ENCODE peak calls at places on chromosomes 3 and 15, in ten cellular contexts. V, W, X, C, M, B, D, Y, F and L are unnamed samples.
A peak's percentile ranks its signal among the peaks of the same experiment; 100 is the strongest.

GRCh38 chr3:102163039-102163817 is 271.6 kb upstream of the ZPLD1 start:
- DNase-seq in C (peak; percentile 59), X (no peak), W (peak; percentile 75), M (peak; percentile 38), D (peak; percentile 43), Y (no peak), B (no peak), V (peak; percentile 38), F (peak; percentile 95), L (peak; percentile 94)

GRCh38 chr3:89859738-89860137 is 752.3 kb downstream of the EPHA3 start:
- DNase-seq in B (no peak), F (no peak), D (no peak), Y (no peak), M (no peak), C (no peak), W (no peak), X (no peak), V (no peak), L (no peak)

GRCh38 chr3:196537319-196537984 is 22.3 kb upstream of the SMCO1 start:
- DNase-seq in V (no peak), F (no peak), B (peak; percentile 63), D (no peak), Y (peak; percentile 61), X (no peak), W (peak; percentile 41), C (no peak), M (peak; percentile 52), L (no peak)

GRCh38 chr3:23046536-23046935 is 156.6 kb upstream of the UBE2E2 start:
- DNase-seq in F (no peak), C (no peak), M (no peak), X (no peak), V (no peak), B (no peak), D (no peak), Y (no peak), W (no peak), L (no peak)

GRCh38 chr3:4571690-4572334 is 78.7 kb downstream of the ITPR1 start:
- DNase-seq in B (no peak), C (no peak), D (no peak), M (no peak), Y (peak; percentile 45), F (peak; percentile 21), V (no peak), X (no peak), W (no peak), L (no peak)

GRCh38 chr3:194536883-194537637 is 50.3 kb upstream of the ATP13A3 start:
- DNase-seq in D (no peak), X (no peak), V (peak; percentile 83), M (peak; percentile 80), F (no peak), B (no peak), C (no peak), Y (no peak), W (peak; percentile 35), L (peak; percentile 43)

GRCh38 chr3:35064761-35065160 is 574.6 kb upstream of the ARPP21 start:
- DNase-seq in B (no peak), X (no peak), V (no peak), F (no peak), C (no peak), M (no peak), D (no peak), W (no peak), Y (no peak), L (no peak)

GRCh38 chr3:152147748-152148147 is 121.0 kb upstream of the MBNL1 start:
- DNase-seq in F (no peak), W (no peak), V (no peak), D (no peak), B (no peak), Y (no peak), M (no peak), X (no peak), C (no peak), L (no peak)

GRCh38 chr3:13472286-13472685 is 7.8 kb upstream of the HDAC11 start:
- DNase-seq in D (no peak), X (no peak), B (no peak), V (no peak), Y (no peak), W (no peak), F (no peak), M (no peak), C (no peak), L (no peak)

GRCh38 chr3:188931531-188931930 is 240.2 kb upstream of the TPRG1 start:
- DNase-seq in B (no peak), W (no peak), D (no peak), Y (no peak), C (no peak), F (no peak), X (no peak), V (no peak), M (no peak), L (no peak)

GRCh38 chr3:98966434-98966833 is 64.9 kb upstream of the DCBLD2 start:
- DNase-seq in W (no peak), M (no peak), F (no peak), C (no peak), Y (no peak), D (no peak), V (no peak), X (no peak), B (no peak), L (no peak)

GRCh38 chr15:40137011-40137906 is 23.6 kb upstream of the BUB1B start:
- DNase-seq in M (no peak), X (no peak), W (no peak), B (no peak), D (no peak), C (no peak), F (no peak), Y (peak; percentile 65), V (no peak), L (no peak)

GRCh38 chr3:49668861-49669260 is 5.3 kb upstream of the APEH start:
- DNase-seq in D (no peak), B (no peak), V (no peak), F (no peak), M (no peak), C (no peak), Y (no peak), X (no peak), W (no peak), L (no peak)

GRCh38 chr3:49665822-49666519 is 8.2 kb upstream of the APEH start:
- DNase-seq in X (no peak), F (no peak), W (no peak), M (peak; percentile 69), Y (no peak), C (no peak), D (no peak), V (no peak), B (no peak), L (no peak)

GRCh38 chr3:49667701-49668413 is 6.3 kb upstream of the APEH start:
- DNase-seq in F (no peak), Y (no peak), X (no peak), M (no peak), V (no peak), B (no peak), C (no peak), W (no peak), D (no peak), L (no peak)

GRCh38 chr3:49668414-49668797 is 5.7 kb upstream of the APEH start:
- DNase-seq in M (no peak), W (no peak), X (no peak), B (no peak), F (no peak), V (peak; percentile 59), D (no peak), C (no peak), Y (peak; percentile 72), L (no peak)

GRCh38 chr3:49666592-49666991 is 7.6 kb upstream of the APEH start:
- DNase-seq in B (no peak), X (no peak), F (peak; percentile 18), W (no peak), C (no peak), V (peak; percentile 51), M (no peak), D (no peak), Y (peak; percentile 69), L (no peak)
- H3K4me3 ChIP-seq in B (no peak overlapping the region), X (no peak overlapping the region), F (no peak overlapping the region), W (no peak overlapping the region), C (no peak overlapping the region), V (no peak overlapping the region), M (no peak overlapping the region), D (no peak overlapping the region), Y (no peak overlapping the region), L (no peak overlapping the region)

DNA sequence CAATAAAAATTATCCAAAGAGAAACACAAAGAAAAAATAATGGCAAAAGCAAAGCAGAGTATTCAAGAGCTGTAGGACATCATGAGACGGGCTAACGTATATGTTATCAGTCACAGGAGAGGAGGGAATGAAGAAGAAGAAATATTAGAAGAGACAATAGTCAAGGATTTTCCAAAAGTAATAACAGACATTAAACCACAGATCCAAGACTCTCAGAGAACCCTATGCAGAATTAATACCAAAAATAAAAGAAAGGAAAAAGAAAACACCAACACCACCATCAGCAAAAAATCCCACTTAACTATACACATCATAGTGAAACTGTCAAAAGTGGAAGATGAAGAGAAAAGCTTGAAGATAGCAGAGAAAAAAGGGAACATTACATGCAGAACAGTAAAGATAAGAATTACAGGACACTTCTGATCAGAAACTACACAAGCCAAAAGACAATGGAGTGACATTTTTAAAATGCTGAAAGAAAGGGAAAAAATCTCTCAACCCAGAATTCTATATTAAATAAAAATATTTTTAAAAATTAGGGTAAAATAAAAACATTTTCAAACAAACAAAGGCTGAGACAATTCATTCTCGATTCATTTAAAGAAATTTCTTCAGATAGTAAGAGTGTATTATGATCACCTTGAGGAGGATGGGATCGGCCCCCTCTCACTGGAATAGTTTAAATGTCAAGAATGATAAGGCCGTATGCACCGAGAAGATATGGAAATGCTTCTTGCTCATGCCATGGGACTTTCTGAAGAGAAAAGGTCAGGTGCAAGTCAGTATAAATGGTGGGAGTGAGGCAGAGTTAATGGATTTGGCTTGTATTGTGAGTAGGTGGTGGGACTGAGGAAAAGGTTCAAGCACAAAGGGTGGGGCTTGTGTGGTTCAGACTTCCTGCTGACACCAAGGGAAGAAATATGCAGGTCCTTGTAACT is 28.5 kb downstream of the TM2D3 start:
- DNase-seq in B (no peak), C (no peak), W (no peak), F (no peak), X (no peak), M (no peak), D (no peak), V (no peak), Y (no peak), L (no peak)
- H3K4me3 ChIP-seq in B (no peak overlapping the region), C (no peak overlapping the region), W (no peak overlapping the region), F (no peak overlapping the region), X (no peak overlapping the region), M (no peak overlapping the region), D (no peak overlapping the region), V (no peak overlapping the region), Y (no peak overlapping the region), L (no peak overlapping the region)

GRCh38 chr3:159977295-159977694 is 11.3 kb upstream of the IL12A start:
- DNase-seq in X (no peak), W (no peak), B (no peak), C (no peak), D (no peak), V (no peak), Y (no peak), M (no peak), F (no peak), L (no peak)

GRCh38 chr3:159971311-159971710 is 17.3 kb upstream of the IL12A start:
- DNase-seq in W (no peak), V (no peak), B (no peak), M (no peak), D (no peak), C (no peak), X (no peak), Y (no peak), F (no peak), L (no peak)
- H3K4me3 ChIP-seq in W (no peak overlapping the region), V (no peak overlapping the region), B (no peak overlapping the region), M (no peak overlapping the region), D (no peak overlapping the region), C (no peak overlapping the region), X (no peak overlapping the region), Y (no peak overlapping the region), F (no peak overlapping the region), L (no peak overlapping the region)

GRCh38 chr3:100209948-100210776 is 50.6 kb upstream of the TBC1D23 start:
- DNase-seq in Y (no peak), B (no peak), W (no peak), V (no peak), X (no peak), D (no peak), M (no peak), F (peak; percentile 16), C (peak; percentile 38), L (no peak)
- H3K4me3 ChIP-seq in Y (no peak overlapping the region), B (peak overlapping the region; percentile 40), W (no peak overlapping the region), V (no peak overlapping the region), X (peak overlapping the region; percentile 7), D (no peak overlapping the region), M (no peak overlapping the region), F (no peak overlapping the region), C (no peak overlapping the region), L (no peak overlapping the region)